ENCODE peak calls at places on chromosomes 2 and 18, in six cellular contexts. One of them, this sample, is unnamed.
A peak's percentile ranks its signal among the peaks of the same experiment; 100 is the strongest.

GRCh38 chr2:176115883-176116813 is at the start of gene HOXD10:
- DNase-seq in IMR-90: no peak
- DNase-seq in A549: peak; percentile 37
- DNase-seq in HepG2: no peak
- DNase-seq in K562: peak; percentile 37
- DNase-seq in GM12878: no peak
- DNase-seq in this sample: peak; percentile 90

GRCh38 chr2:133415210-133415876 is 152.9 kb downstream of the NCKAP5 start:
- DNase-seq in A549: no peak
- DNase-seq in HepG2: no peak
- DNase-seq in IMR-90: no peak
- DNase-seq in GM12878: no peak
- DNase-seq in K562: no peak
- DNase-seq in this sample: no peak

GRCh38 chr2:929011-929735 is 21.5 kb upstream of the SNTG2 start:
- DNase-seq in K562: no peak
- DNase-seq in HepG2: no peak
- DNase-seq in IMR-90: no peak
- DNase-seq in GM12878: no peak
- DNase-seq in A549: no peak
- DNase-seq in this sample: no peak

GRCh38 chr2:62197609-62198236 is 1.8 kb downstream of the B3GNT2 start:
- DNase-seq in A549: peak; percentile 41
- DNase-seq in GM12878: no peak
- DNase-seq in IMR-90: no peak
- DNase-seq in K562: peak; percentile 50
- DNase-seq in HepG2: no peak
- DNase-seq in this sample: peak; percentile 68

GRCh38 chr2:70988151-70988550 is 6.5 kb downstream of the TEX261 start:
- DNase-seq in HepG2: no peak
- DNase-seq in IMR-90: no peak
- DNase-seq in K562: no peak
- DNase-seq in GM12878: no peak
- DNase-seq in A549: no peak
- DNase-seq in this sample: no peak

GRCh38 chr2:24820598-24821432 is 27.6 kb downstream of the CENPO start:
- DNase-seq in K562: no peak
- DNase-seq in A549: no peak
- DNase-seq in IMR-90: no peak
- DNase-seq in GM12878: no peak
- DNase-seq in HepG2: no peak
- DNase-seq in this sample: peak; percentile 27

GRCh38 chr2:226794751-226795171 is 4.9 kb downstream of the IRS1 start:
- DNase-seq in HepG2: no peak
- DNase-seq in A549: no peak
- DNase-seq in K562: no peak
- DNase-seq in IMR-90: peak; percentile 81
- DNase-seq in GM12878: no peak
- DNase-seq in this sample: peak; percentile 24

GRCh38 chr18:34590503-34590902 is 119.6 kb upstream of the DTNA start:
- DNase-seq in GM12878: no peak
- DNase-seq in HepG2: no peak
- DNase-seq in A549: no peak
- DNase-seq in K562: no peak
- DNase-seq in IMR-90: no peak
- DNase-seq in this sample: no peak

GRCh38 chr18:22731398-22731797 is 201.7 kb upstream of the RBBP8 start:
- DNase-seq in GM12878: no peak
- DNase-seq in K562: no peak
- DNase-seq in HepG2: no peak
- DNase-seq in A549: no peak
- DNase-seq in IMR-90: no peak
- DNase-seq in this sample: no peak

GRCh38 chr2:200469708-200470600 is 39.9 kb downstream of the KCTD18 start:
- DNase-seq in A549: no peak
- DNase-seq in IMR-90: no peak
- DNase-seq in K562: no peak
- DNase-seq in HepG2: no peak
- DNase-seq in GM12878: no peak
- DNase-seq in this sample: no peak

GRCh38 chr2:112317303-112318158 is 42.1 kb downstream of the ZC3H6 start:
- DNase-seq in IMR-90: peak; percentile 52
- DNase-seq in HepG2: peak; percentile 62
- DNase-seq in GM12878: no peak
- DNase-seq in K562: no peak
- DNase-seq in A549: no peak
- DNase-seq in this sample: no peak

GRCh38 chr2:153478289-153479261 is at the start of gene RPRM:
- DNase-seq in GM12878: no peak
- DNase-seq in IMR-90: peak; percentile 37
- DNase-seq in A549: peak; percentile 60
- DNase-seq in HepG2: peak; percentile 35
- DNase-seq in K562: peak; percentile 43
- DNase-seq in this sample: peak; percentile 88

GRCh38 chr2:146388757-146389156 is 1456.1 kb upstream of the ACVR2A start:
- DNase-seq in GM12878: no peak
- DNase-seq in K562: no peak
- DNase-seq in HepG2: no peak
- DNase-seq in IMR-90: no peak
- DNase-seq in A549: no peak
- DNase-seq in this sample: no peak

GRCh38 chr18:78352905-78353304 is 626.7 kb upstream of the SALL3 start:
- DNase-seq in HepG2: no peak
- DNase-seq in A549: no peak
- DNase-seq in GM12878: no peak
- DNase-seq in K562: no peak
- DNase-seq in IMR-90: no peak
- DNase-seq in this sample: no peak

GRCh38 chr18:65968605-65969004 is 217.8 kb downstream of the CDH7 start:
- DNase-seq in IMR-90: no peak
- DNase-seq in A549: no peak
- DNase-seq in GM12878: no peak
- DNase-seq in HepG2: no peak
- DNase-seq in K562: no peak
- DNase-seq in this sample: no peak

GRCh38 chr2:176435691-176436215 is 166.5 kb downstream of the MTX2 start:
- DNase-seq in IMR-90: no peak
- DNase-seq in A549: no peak
- DNase-seq in HepG2: no peak
- DNase-seq in GM12878: no peak
- DNase-seq in K562: no peak
- DNase-seq in this sample: no peak

GRCh38 chr2:159497256-159497655 is 119.1 kb downstream of the BAZ2B start:
- DNase-seq in IMR-90: peak; percentile 95
- DNase-seq in GM12878: no peak
- DNase-seq in A549: peak; percentile 57
- DNase-seq in K562: peak; percentile 87
- DNase-seq in HepG2: peak; percentile 41
- DNase-seq in this sample: peak; percentile 14

GRCh38 chr2:51717318-51717717 is 685.4 kb upstream of the NRXN1 start:
- DNase-seq in IMR-90: peak; percentile 97
- DNase-seq in K562: no peak
- DNase-seq in A549: no peak
- DNase-seq in GM12878: no peak
- DNase-seq in HepG2: no peak
- DNase-seq in this sample: no peak

GRCh38 chr2:206996556-206997065 is 57.3 kb downstream of the CPO start:
- DNase-seq in A549: no peak
- DNase-seq in IMR-90: no peak
- DNase-seq in GM12878: no peak
- DNase-seq in K562: no peak
- DNase-seq in HepG2: no peak
- DNase-seq in this sample: no peak

GRCh38 chr18:66395671-66396218 is 208.1 kb downstream of the CDH19 start:
- DNase-seq in HepG2: no peak
- DNase-seq in GM12878: no peak
- DNase-seq in A549: no peak
- DNase-seq in IMR-90: no peak
- DNase-seq in K562: no peak
- DNase-seq in this sample: no peak

GRCh38 chr2:28268386-28268785 is 124.3 kb upstream of the FOSL2 start:
- DNase-seq in HepG2: no peak
- DNase-seq in GM12878: no peak
- DNase-seq in A549: no peak
- DNase-seq in IMR-90: no peak
- DNase-seq in K562: no peak
- DNase-seq in this sample: no peak

GRCh38 chr2:81747481-81748070 is 1443.0 kb upstream of the LRRTM1 start:
- DNase-seq in HepG2: no peak
- DNase-seq in A549: no peak
- DNase-seq in GM12878: no peak
- DNase-seq in K562: no peak
- DNase-seq in IMR-90: no peak
- DNase-seq in this sample: no peak

GRCh38 chr2:202608142-202608852 is 26.5 kb upstream of the FAM117B start:
- DNase-seq in GM12878: peak; percentile 26
- DNase-seq in HepG2: no peak
- DNase-seq in K562: no peak
- DNase-seq in A549: no peak
- DNase-seq in IMR-90: no peak
- DNase-seq in this sample: no peak

GRCh38 chr2:46923011-46923669 is 7.5 kb upstream of the MCFD2 start:
- DNase-seq in GM12878: no peak
- DNase-seq in HepG2: no peak
- DNase-seq in K562: no peak
- DNase-seq in A549: no peak
- DNase-seq in IMR-90: no peak
- DNase-seq in this sample: no peak

GRCh38 chr2:20586379-20586715 is 64.6 kb downstream of the HS1BP3 start:
- DNase-seq in IMR-90: no peak
- DNase-seq in A549: no peak
- DNase-seq in K562: no peak
- DNase-seq in GM12878: no peak
- DNase-seq in HepG2: no peak
- DNase-seq in this sample: no peak

GRCh38 chr2:234512884-234513669 is 16.2 kb upstream of the ARL4C start:
- DNase-seq in K562: peak; percentile 78
- DNase-seq in A549: no peak
- DNase-seq in IMR-90: peak; percentile 59
- DNase-seq in HepG2: no peak
- DNase-seq in GM12878: no peak
- DNase-seq in this sample: peak; percentile 64

GRCh38 chr2:15882761-15883497 is 57.4 kb upstream of the MYCN start:
- DNase-seq in GM12878: no peak
- DNase-seq in HepG2: no peak
- DNase-seq in K562: no peak
- DNase-seq in A549: no peak
- DNase-seq in IMR-90: no peak
- DNase-seq in this sample: no peak
- TF ChIP-seq SMC3 in GM12878: no peak
- TF ChIP-seq SMC3 in HepG2: no peak
- TF ChIP-seq SMC3 in K562: no peak
- TF ChIP-seq SMC3 in A549: no peak
- TF ChIP-seq SMC3 in IMR-90: no peak
- TF ChIP-seq SMC3 in this sample: no peak

DNA sequence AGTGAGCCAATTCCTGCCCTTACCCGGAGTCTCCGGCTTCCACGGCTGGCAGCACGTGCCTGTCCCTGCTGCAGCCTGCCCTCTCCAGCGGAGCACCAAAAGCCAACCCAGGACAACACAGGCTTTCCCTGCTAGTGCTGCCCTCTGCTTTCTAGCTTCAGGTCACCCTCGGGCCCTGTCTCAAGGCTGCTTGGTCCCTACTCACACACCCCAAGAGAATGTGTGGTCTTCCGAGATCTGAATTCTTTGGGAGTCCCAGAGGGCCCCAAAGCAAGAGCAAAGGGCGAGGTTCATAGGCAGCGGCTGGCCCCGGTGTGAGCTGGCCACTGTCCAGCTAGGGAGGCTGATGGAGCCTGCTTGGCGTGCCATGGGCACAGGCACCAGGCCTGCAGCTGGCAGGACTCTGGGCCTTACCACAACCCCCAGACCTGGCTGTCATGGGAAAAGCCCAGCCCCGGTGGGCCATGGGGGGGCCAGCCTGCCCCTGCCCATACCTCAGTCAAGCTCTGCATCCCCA is 7.1 kb upstream of the HS6ST1 start:
- DNase-seq in K562: no peak
- DNase-seq in IMR-90: no peak
- DNase-seq in GM12878: no peak
- DNase-seq in HepG2: no peak
- DNase-seq in A549: no peak
- DNase-seq in this sample: peak; percentile 49
- TF ChIP-seq SMC3 in K562: no peak
- TF ChIP-seq SMC3 in IMR-90: no peak
- TF ChIP-seq SMC3 in GM12878: no peak
- TF ChIP-seq SMC3 in HepG2: no peak
- TF ChIP-seq SMC3 in A549: no peak
- TF ChIP-seq SMC3 in this sample: no peak

GRCh38 chr18:8501044-8501443 is 108.2 kb upstream of the RAB12 start:
- DNase-seq in HepG2: no peak
- DNase-seq in IMR-90: no peak
- DNase-seq in A549: no peak
- DNase-seq in K562: no peak
- DNase-seq in GM12878: no peak
- DNase-seq in this sample: no peak
- TF ChIP-seq SMC3 in HepG2: no peak
- TF ChIP-seq SMC3 in IMR-90: no peak
- TF ChIP-seq SMC3 in A549: no peak
- TF ChIP-seq SMC3 in K562: no peak
- TF ChIP-seq SMC3 in GM12878: no peak
- TF ChIP-seq SMC3 in this sample: no peak

DNA sequence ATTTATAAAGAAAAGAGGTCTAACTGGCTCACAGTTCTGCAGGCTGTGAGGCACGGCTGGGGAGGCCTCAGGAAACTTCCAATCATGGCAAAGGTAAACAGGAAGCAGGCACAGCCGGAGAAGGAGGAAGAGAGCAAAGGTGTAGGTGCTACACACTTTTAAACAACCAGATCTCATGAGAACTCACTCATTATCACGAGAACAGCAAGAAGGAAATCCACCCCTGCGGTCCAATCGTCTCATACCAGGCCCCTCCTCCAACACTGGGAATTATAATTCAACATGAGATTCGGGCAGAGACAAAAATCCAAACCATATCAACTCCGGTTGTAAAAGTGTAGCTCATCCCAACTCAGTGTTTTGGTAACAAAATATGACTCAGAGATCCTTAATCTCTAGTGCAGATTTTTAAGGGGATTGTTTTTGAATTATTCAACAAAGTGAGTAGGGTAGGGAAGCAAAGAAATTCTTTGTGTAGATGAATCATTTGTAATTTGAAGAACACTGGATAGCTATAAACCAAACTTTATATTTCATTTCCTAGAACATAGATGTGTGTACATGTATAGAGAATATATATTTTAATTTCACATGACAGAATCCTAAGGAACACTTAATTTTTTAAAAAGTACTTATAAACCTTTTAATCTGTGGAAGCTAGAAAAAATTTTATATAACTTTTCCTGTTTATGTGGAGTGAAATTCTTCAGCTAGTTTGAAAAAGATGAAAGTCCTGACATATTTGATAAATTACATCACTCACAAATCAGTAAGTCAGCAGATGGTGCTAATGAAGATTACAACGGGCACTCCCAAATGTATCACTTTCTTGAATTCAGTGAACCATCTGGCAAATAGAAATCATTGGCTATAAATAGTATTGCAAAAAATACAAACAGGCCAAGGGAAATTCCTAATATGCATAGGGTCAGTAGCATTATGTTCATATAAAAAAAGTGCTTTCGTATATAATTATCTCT is 130.1 kb downstream of the OLA1 start:
- DNase-seq in K562: no peak
- DNase-seq in IMR-90: peak; percentile 89
- DNase-seq in GM12878: no peak
- DNase-seq in HepG2: no peak
- DNase-seq in A549: no peak
- DNase-seq in this sample: no peak
- TF ChIP-seq SMC3 in K562: no peak
- TF ChIP-seq SMC3 in IMR-90: no peak
- TF ChIP-seq SMC3 in GM12878: no peak
- TF ChIP-seq SMC3 in HepG2: no peak
- TF ChIP-seq SMC3 in A549: no peak
- TF ChIP-seq SMC3 in this sample: no peak

This sample was measured in SK-N-SH.